ENCODE peak calls at places on chromosome 6, in six cellular contexts. M is T-helper 9 cell, R is LHCN-M2, H is iris pigment epithelial cell, U is NCI-H774, K is amniotic epithelial cell. F is an unnamed sample.

GRCh38 chr6:147903931-147904330 is 395.4 kb downstream of the SAMD5 start:
- DNase-seq in U (no peak), R (peak; percentile 35), H (peak; percentile 25), K (no peak), M (no peak), F (no peak)

GRCh38 chr6:131073577-131073976 is 10.5 kb upstream of the EPB41L2 start:
- DNase-seq in R (no peak), M (no peak), U (no peak), H (no peak), K (no peak), F (no peak)

GRCh38 chr6:168247456-168248147 is 72.0 kb downstream of the DACT2 start:
- DNase-seq in K (no peak), R (no peak), H (no peak), M (no peak), U (peak; percentile 82), F (no peak)

GRCh38 chr6:56933650-56934049 is 21.3 kb upstream of the BEND6 start:
- DNase-seq in H (no peak), U (no peak), M (no peak), K (no peak), R (no peak), F (no peak)

GRCh38 chr6:47357827-47358226 is 48.1 kb upstream of the TNFRSF21 start:
- DNase-seq in R (no peak), H (no peak), M (no peak), U (no peak), K (no peak), F (no peak)

GRCh38 chr6:54920628-54921027 is 74.1 kb downstream of the FAM83B start:
- DNase-seq in K (peak; percentile 78), R (no peak), H (peak; percentile 52), M (no peak), U (no peak), F (no peak)

GRCh38 chr6:82248233-82248735 is 740 bp upstream of the IBTK start:
- DNase-seq in U (no peak), K (peak; percentile 84), H (peak; percentile 65), R (peak; percentile 6), M (no peak), F (peak; percentile 41)

GRCh38 chr6:104161960-104162669 is 697.6 kb downstream of the HACE1 start:
- DNase-seq in M (no peak), H (peak; percentile 61), K (peak; percentile 22), U (no peak), R (no peak), F (no peak)

GRCh38 chr6:166987930-166988329 is 11.3 kb upstream of the CEP43 start:
- DNase-seq in M (no peak), K (peak; percentile 57), R (no peak), U (no peak), H (no peak), F (no peak)

GRCh38 chr6:107695061-107695715 is 128.9 kb downstream of the SCML4 start:
- DNase-seq in K (peak; percentile 70), R (no peak), M (no peak), U (no peak), H (peak; percentile 33), F (no peak)

GRCh38 chr6:88220493-88220892 is 54.3 kb upstream of the CNR1 start:
- DNase-seq in U (no peak), H (peak; percentile 14), M (no peak), R (peak; percentile 0), K (no peak), F (no peak)

GRCh38 chr6:141105481-141105880 is 1027.2 kb upstream of the GJE1 start:
- DNase-seq in H (peak; percentile 80), K (peak; percentile 24), R (no peak), U (no peak), M (no peak), F (no peak)

GRCh38 chr6:15250440-15251168 is 4.7 kb downstream of the JARID2 start:
- DNase-seq in H (no peak), M (no peak), K (no peak), R (no peak), U (no peak), F (no peak)

GRCh38 chr6:158041370-158041769 is 59.7 kb downstream of the SYNJ2 start:
- DNase-seq in H (no peak), U (no peak), M (no peak), R (no peak), K (no peak), F (no peak)

GRCh38 chr6:4801491-4802118 is 25.4 kb downstream of the CDYL start:
- DNase-seq in M (no peak), H (no peak), U (no peak), K (no peak), R (no peak), F (no peak)

GRCh38 chr6:40328376-40328987 is 258.7 kb downstream of the LRFN2 start:
- DNase-seq in H (no peak), R (no peak), M (no peak), K (no peak), U (peak; percentile 33), F (no peak)

GRCh38 chr6:74979065-74979766 is 226.6 kb downstream of the COL12A1 start:
- DNase-seq in U (no peak), R (no peak), K (no peak), H (no peak), M (no peak), F (no peak)

GRCh38 chr6:167146977-167147376 is 10.8 kb downstream of the GPR31 start:
- DNase-seq in K (no peak), H (no peak), M (no peak), U (no peak), R (no peak), F (no peak)

GRCh38 chr6:80333342-80333741 is 226.9 kb downstream of the BCKDHB start:
- DNase-seq in R (no peak), K (no peak), H (no peak), M (no peak), U (peak; percentile 73), F (no peak)